ENCODE peak calls at places on chromosomes 2 and 18, in eight cellular contexts. V, H, L, C, M, N, S and G are unnamed samples.

GRCh38 chr2:83873110-83873509 is 586.0 kb downstream of the SUCLG1 start:
- DNase-seq in V (no peak), H (no peak), L (no peak), C (no peak), M (no peak), N (no peak), S (no peak), G (no peak)

GRCh38 chr2:231708773-231709635 is 679 bp downstream of the PTMA start:
- DNase-seq in V (peak), H (peak), L (no peak), C (peak), M (peak), N (no peak), S (no peak), G (peak)

GRCh38 chr18:8791171-8791651 is 85.9 kb downstream of the MTCL1 start:
- DNase-seq in V (peak), H (no peak), L (no peak), C (no peak), M (no peak), N (no peak), S (no peak), G (no peak)

GRCh38 chr18:25053484-25053883 is 298.5 kb downstream of the ZNF521 start:
- DNase-seq in V (peak), H (no peak), L (no peak), C (no peak), M (no peak), N (no peak), S (no peak), G (no peak)

GRCh38 chr2:30366199-30366691 is 80.8 kb upstream of the LCLAT1 start:
- DNase-seq in V (peak), H (no peak), L (no peak), C (no peak), M (no peak), N (no peak), S (no peak), G (peak)

GRCh38 chr2:29519996-29520395 is 401.4 kb downstream of the ALK start:
- DNase-seq in V (peak), H (no peak), L (no peak), C (no peak), M (no peak), N (no peak), S (no peak), G (no peak)

GRCh38 chr2:241984658-241985057 is 115.1 kb downstream of the RTP5 start:
- DNase-seq in V (no peak), H (no peak), L (no peak), C (no peak), M (no peak), N (no peak), S (no peak), G (no peak)

GRCh38 chr2:147171961-147172360 is 672.9 kb upstream of the ACVR2A start:
- DNase-seq in V (peak), H (no peak), L (no peak), C (no peak), M (no peak), N (no peak), S (no peak), G (no peak)

GRCh38 chr2:173048901-173049661 is 26.6 kb upstream of the MAP3K20 start:
- DNase-seq in V (peak), H (no peak), L (peak), C (peak), M (peak), N (peak), S (peak), G (no peak)

GRCh38 chr2:6054394-6054732 is 362.2 kb downstream of the SOX11 start:
- DNase-seq in V (no peak), H (no peak), L (no peak), C (no peak), M (no peak), N (no peak), S (no peak), G (no peak)

GRCh38 chr18:59272971-59273935 is at the start of gene RAX:
- DNase-seq in V (peak), H (no peak), L (no peak), C (no peak), M (no peak), N (no peak), S (no peak), G (no peak)

GRCh38 chr2:134411279-134411827 is 157.5 kb downstream of the MGAT5 start:
- DNase-seq in V (no peak), H (no peak), L (no peak), C (no peak), M (no peak), N (no peak), S (no peak), G (no peak)

GRCh38 chr2:20507166-20507692 is 60.4 kb downstream of the RHOB start:
- DNase-seq in V (peak), H (no peak), L (no peak), C (no peak), M (no peak), N (peak), S (no peak), G (no peak)

GRCh38 chr2:119888673-119889072 is 124.2 kb upstream of the EPB41L5 start:
- DNase-seq in V (peak), H (no peak), L (no peak), C (no peak), M (no peak), N (no peak), S (no peak), G (no peak)

GRCh38 chr2:218576854-218577253 is 8.2 kb downstream of the CNOT9 start:
- DNase-seq in V (no peak), H (no peak), L (no peak), C (no peak), M (no peak), N (no peak), S (no peak), G (no peak)

GRCh38 chr2:18719978-18720775 is 130.8 kb upstream of the NT5C1B start:
- DNase-seq in V (peak), H (no peak), L (no peak), C (no peak), M (no peak), N (no peak), S (peak), G (no peak)

DNA sequence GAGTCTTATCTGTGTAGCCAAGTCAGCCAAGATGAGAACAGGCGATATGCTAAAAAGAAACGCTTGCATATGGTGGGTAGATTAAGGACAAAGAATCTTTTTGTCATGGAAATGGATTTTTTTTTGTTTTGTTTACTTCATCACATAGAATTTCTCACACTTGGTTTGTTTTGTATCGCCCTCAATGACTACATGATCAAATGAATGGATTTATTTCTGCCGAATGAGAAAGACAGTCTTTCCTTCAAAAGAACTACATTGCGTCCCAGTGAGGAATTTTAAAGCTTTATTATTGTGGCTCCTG is 2.0 kb downstream of the SALL3 start:
- DNase-seq in V (no peak), H (no peak), L (no peak), C (no peak), M (no peak), N (no peak), S (no peak), G (no peak)
- H3K4me3 ChIP-seq in V (no peak), H (no peak), L (no peak), C (no peak), M (no peak), N (no peak), S (no peak), G (no peak)

GRCh38 chr2:228648541-228648940 is 467.1 kb upstream of the SPHKAP start:
- DNase-seq in V (no peak), H (no peak), L (no peak), C (no peak), M (no peak), N (no peak), S (no peak), G (no peak)
- H3K27ac ChIP-seq in V (no peak), H (no peak), L (no peak), C (no peak), M (peak), N (no peak), S (no peak), G (no peak)

GRCh38 chr2:53473236-53473635 is 294.4 kb upstream of the CHAC2 start:
- DNase-seq in V (peak), H (no peak), L (no peak), C (no peak), M (no peak), N (no peak), S (no peak), G (no peak)
- H3K4me3 ChIP-seq in V (no peak), H (no peak), L (no peak), C (no peak), M (no peak), N (no peak), S (no peak), G (no peak)

GRCh38 chr2:179250848-179251504 is 13.7 kb downstream of the SESTD1 start:
- DNase-seq in V (no peak), H (no peak), L (no peak), C (no peak), M (no peak), N (no peak), S (no peak), G (no peak)
- H3K27ac ChIP-seq in V (no peak), H (no peak), L (no peak), C (no peak), M (no peak), N (no peak), S (no peak), G (no peak)